ENCODE peak calls at places on chromosomes 11 and 22, in ten cellular contexts. One of them, this sample, is unnamed.

GRCh38 chr11:110121204-110121603 is 28.0 kb downstream of the ZC3H12C start:
- DNase-seq in stomach: no peak
- DNase-seq in prostate gland: no peak
- DNase-seq in SK-N-SH: no peak
- DNase-seq in breast epithelium: no peak
- DNase-seq in endothelial cell of umbilical vein: peak
- DNase-seq in HCT116: no peak
- DNase-seq in SK-N-MC: no peak
- DNase-seq in transverse colon: no peak
- DNase-seq in sigmoid colon: no peak
- DNase-seq in this sample: no peak

GRCh38 chr11:72775288-72776110 is 18.3 kb downstream of the STARD10 start:
- DNase-seq in stomach: no peak
- DNase-seq in prostate gland: no peak
- DNase-seq in SK-N-SH: no peak
- DNase-seq in breast epithelium: no peak
- DNase-seq in endothelial cell of umbilical vein: no peak
- DNase-seq in HCT116: no peak
- DNase-seq in SK-N-MC: no peak
- DNase-seq in transverse colon: no peak
- DNase-seq in sigmoid colon: no peak
- DNase-seq in this sample: no peak

GRCh38 chr11:25981998-25982397 is 349.9 kb upstream of the ANO3 start:
- DNase-seq in stomach: no peak
- DNase-seq in prostate gland: no peak
- DNase-seq in SK-N-SH: peak
- DNase-seq in breast epithelium: no peak
- DNase-seq in endothelial cell of umbilical vein: peak
- DNase-seq in HCT116: no peak
- DNase-seq in SK-N-MC: peak
- DNase-seq in transverse colon: no peak
- DNase-seq in sigmoid colon: no peak
- DNase-seq in this sample: no peak

GRCh38 chr11:87006035-87006434 is 31.7 kb upstream of the TMEM135 start:
- DNase-seq in stomach: no peak
- DNase-seq in prostate gland: no peak
- DNase-seq in SK-N-SH: no peak
- DNase-seq in breast epithelium: no peak
- DNase-seq in endothelial cell of umbilical vein: no peak
- DNase-seq in HCT116: no peak
- DNase-seq in SK-N-MC: no peak
- DNase-seq in transverse colon: no peak
- DNase-seq in sigmoid colon: no peak
- DNase-seq in this sample: no peak

GRCh38 chr11:120031612-120032600 is 106.0 kb downstream of the TRIM29 start:
- DNase-seq in stomach: no peak
- DNase-seq in prostate gland: no peak
- DNase-seq in SK-N-SH: no peak
- DNase-seq in breast epithelium: no peak
- DNase-seq in endothelial cell of umbilical vein: no peak
- DNase-seq in HCT116: no peak
- DNase-seq in SK-N-MC: no peak
- DNase-seq in transverse colon: no peak
- DNase-seq in sigmoid colon: no peak
- DNase-seq in this sample: no peak

GRCh38 chr22:39349967-39350802 is at the start of gene SYNGR1:
- DNase-seq in stomach: peak
- DNase-seq in prostate gland: no peak
- DNase-seq in SK-N-SH: peak
- DNase-seq in breast epithelium: no peak
- DNase-seq in endothelial cell of umbilical vein: no peak
- DNase-seq in HCT116: no peak
- DNase-seq in SK-N-MC: no peak
- DNase-seq in transverse colon: no peak
- DNase-seq in sigmoid colon: no peak
- DNase-seq in this sample: peak

GRCh38 chr11:76606102-76606793 is 64.3 kb downstream of the LRRC32 start:
- DNase-seq in stomach: no peak
- DNase-seq in prostate gland: no peak
- DNase-seq in SK-N-SH: peak
- DNase-seq in breast epithelium: peak
- DNase-seq in endothelial cell of umbilical vein: no peak
- DNase-seq in HCT116: no peak
- DNase-seq in SK-N-MC: no peak
- DNase-seq in transverse colon: no peak
- DNase-seq in sigmoid colon: no peak
- DNase-seq in this sample: no peak

GRCh38 chr22:24994070-24994763 is 41.7 kb downstream of the KIAA1671 start:
- DNase-seq in stomach: peak
- DNase-seq in prostate gland: no peak
- DNase-seq in SK-N-SH: no peak
- DNase-seq in breast epithelium: peak
- DNase-seq in endothelial cell of umbilical vein: no peak
- DNase-seq in HCT116: peak
- DNase-seq in SK-N-MC: no peak
- DNase-seq in transverse colon: peak
- DNase-seq in sigmoid colon: no peak
- DNase-seq in this sample: no peak

GRCh38 chr11:73315288-73316020 is 7.4 kb downstream of the ARHGEF17 start:
- DNase-seq in stomach: no peak
- DNase-seq in prostate gland: no peak
- DNase-seq in SK-N-SH: no peak
- DNase-seq in breast epithelium: no peak
- DNase-seq in endothelial cell of umbilical vein: no peak
- DNase-seq in HCT116: no peak
- DNase-seq in SK-N-MC: no peak
- DNase-seq in transverse colon: no peak
- DNase-seq in sigmoid colon: peak
- DNase-seq in this sample: no peak

GRCh38 chr11:6548121-6548520 is 51.0 kb downstream of the DNHD1 start:
- DNase-seq in stomach: no peak
- DNase-seq in prostate gland: no peak
- DNase-seq in SK-N-SH: no peak
- DNase-seq in breast epithelium: no peak
- DNase-seq in endothelial cell of umbilical vein: no peak
- DNase-seq in HCT116: no peak
- DNase-seq in SK-N-MC: no peak
- DNase-seq in transverse colon: no peak
- DNase-seq in sigmoid colon: no peak
- DNase-seq in this sample: no peak

DNA sequence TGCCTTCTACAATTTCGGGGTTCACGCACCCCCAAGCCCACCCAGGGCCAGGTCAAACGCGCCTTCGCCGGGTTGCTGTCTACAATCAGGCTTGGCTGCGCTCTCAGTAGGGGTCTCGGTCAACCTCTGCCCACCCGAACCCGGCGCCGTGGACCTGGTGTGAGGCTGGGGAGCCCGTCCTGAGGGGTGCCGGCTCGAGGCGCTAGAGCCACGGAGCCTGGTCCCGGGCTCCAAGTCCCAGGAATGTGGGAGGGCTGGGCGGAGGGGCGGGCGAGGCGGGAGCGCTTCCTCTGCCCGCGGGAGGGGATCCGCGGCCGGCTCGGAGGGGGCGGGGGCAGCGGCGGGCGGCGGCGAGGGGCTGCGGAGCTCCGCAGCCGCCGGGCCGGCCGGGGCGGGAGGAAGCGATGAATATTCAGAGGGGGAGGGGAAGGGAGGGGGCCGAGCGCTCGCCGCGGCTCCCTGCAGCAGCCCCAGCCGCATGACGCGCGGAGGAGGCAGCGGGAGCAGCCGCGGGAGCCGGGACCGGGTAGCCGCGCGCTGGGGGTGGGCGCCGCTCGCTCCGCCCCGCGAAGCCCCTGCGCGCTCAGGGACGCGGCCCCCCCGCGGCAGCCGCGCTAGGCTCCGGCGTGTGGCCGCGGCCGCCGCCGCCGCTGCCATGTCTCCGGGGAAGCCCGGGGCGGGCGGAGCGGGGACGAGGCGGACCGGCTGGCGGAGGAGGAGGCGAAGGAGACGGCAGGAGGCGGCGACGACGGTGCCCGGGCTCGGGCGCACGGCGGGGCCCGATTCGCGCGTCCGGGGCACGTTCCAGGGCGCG is at the start of gene PTPRJ:
- DNase-seq in stomach: peak
- DNase-seq in prostate gland: peak
- DNase-seq in SK-N-SH: peak
- DNase-seq in breast epithelium: peak
- DNase-seq in endothelial cell of umbilical vein: peak
- DNase-seq in HCT116: no peak
- DNase-seq in SK-N-MC: no peak
- DNase-seq in transverse colon: peak
- DNase-seq in sigmoid colon: peak
- DNase-seq in this sample: peak
- TF ChIP-seq POLR2AphosphoS5 in stomach: no peak
- TF ChIP-seq POLR2AphosphoS5 in prostate gland: no peak
- TF ChIP-seq POLR2AphosphoS5 in SK-N-SH: peak
- TF ChIP-seq POLR2AphosphoS5 in breast epithelium: no peak
- TF ChIP-seq POLR2AphosphoS5 in endothelial cell of umbilical vein: peak
- TF ChIP-seq POLR2AphosphoS5 in HCT116: peak
- TF ChIP-seq POLR2AphosphoS5 in SK-N-MC: no peak
- TF ChIP-seq POLR2AphosphoS5 in transverse colon: no peak
- TF ChIP-seq POLR2AphosphoS5 in sigmoid colon: peak
- TF ChIP-seq POLR2AphosphoS5 in this sample: peak

DNA sequence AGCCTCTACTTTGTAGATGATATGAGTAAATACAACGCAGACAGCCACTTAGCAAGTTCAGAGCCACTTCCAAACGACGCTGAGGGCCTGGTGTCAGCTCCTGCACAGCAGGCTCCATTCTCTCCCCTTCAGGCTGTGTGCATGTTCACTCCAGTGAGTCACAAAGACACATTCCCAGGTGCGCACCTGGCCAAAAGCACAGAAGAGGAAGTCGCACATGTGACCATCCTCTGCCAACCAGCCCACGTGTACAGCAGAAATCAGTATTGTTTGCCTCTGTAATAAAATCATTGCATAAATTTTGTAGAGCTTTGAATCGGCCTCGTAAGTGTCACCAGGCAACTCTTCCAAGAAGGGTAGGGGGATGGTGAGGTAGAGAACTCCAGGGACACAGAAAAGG is 19.5 kb upstream of the TPH1 start:
- DNase-seq in stomach: no peak
- DNase-seq in prostate gland: peak
- DNase-seq in SK-N-SH: no peak
- DNase-seq in breast epithelium: peak
- DNase-seq in endothelial cell of umbilical vein: no peak
- DNase-seq in HCT116: no peak
- DNase-seq in SK-N-MC: no peak
- DNase-seq in transverse colon: peak
- DNase-seq in sigmoid colon: no peak
- DNase-seq in this sample: peak
- H3K27ac ChIP-seq in stomach: no peak
- H3K27ac ChIP-seq in prostate gland: no peak
- H3K27ac ChIP-seq in SK-N-SH: no peak
- H3K27ac ChIP-seq in breast epithelium: no peak
- H3K27ac ChIP-seq in endothelial cell of umbilical vein: no peak
- H3K27ac ChIP-seq in HCT116: no peak
- H3K27ac ChIP-seq in SK-N-MC: no peak
- H3K27ac ChIP-seq in transverse colon: no peak
- H3K27ac ChIP-seq in sigmoid colon: no peak
- H3K27ac ChIP-seq in this sample: no peak

DNA sequence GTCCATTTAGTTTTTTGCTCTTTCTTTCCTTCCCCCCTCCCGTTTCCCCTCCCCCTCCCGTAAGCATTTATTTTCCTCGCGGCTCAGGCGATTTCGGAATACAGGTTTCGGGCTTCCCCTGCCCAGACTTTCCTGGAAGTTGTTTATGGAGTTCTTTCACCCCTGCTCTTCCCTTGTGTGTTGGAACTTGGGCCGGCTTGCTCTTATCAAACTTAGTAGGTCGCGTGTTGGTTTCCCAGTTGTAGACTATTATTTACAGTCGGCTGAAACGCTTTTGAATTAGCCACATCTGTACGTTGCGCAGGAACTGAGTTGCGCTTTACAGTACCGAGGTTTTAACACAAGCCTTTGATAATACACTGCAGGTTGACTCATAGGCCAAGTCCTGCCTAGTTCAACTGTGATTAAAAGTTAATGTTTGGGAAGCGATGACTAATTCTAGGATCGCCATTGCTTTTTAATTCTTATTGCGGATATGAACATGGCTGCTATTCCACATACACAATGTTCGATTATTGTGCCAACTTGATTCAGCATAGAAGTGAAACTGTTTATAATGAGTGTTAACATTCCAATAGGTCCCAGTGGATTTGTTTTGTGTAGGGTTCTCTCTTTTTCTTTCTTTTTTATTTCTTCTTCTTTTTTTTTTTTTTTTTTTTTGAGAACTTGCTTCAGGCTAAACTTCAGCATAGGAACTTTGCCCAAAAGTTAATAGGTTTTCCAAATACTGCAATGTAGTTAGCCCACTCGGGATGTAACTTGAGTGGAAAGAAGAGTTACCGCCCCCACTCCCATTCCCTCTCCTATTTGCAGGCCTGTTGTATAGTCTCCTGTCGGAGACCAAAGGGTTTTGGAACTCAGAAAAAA is 1.8 kb downstream of the YAP1 start:
- DNase-seq in stomach: peak
- DNase-seq in prostate gland: peak
- DNase-seq in SK-N-SH: no peak
- DNase-seq in breast epithelium: no peak
- DNase-seq in endothelial cell of umbilical vein: peak
- DNase-seq in HCT116: peak
- DNase-seq in SK-N-MC: no peak
- DNase-seq in transverse colon: peak
- DNase-seq in sigmoid colon: peak
- DNase-seq in this sample: no peak
- TF ChIP-seq POLR2AphosphoS5 in stomach: no peak
- TF ChIP-seq POLR2AphosphoS5 in prostate gland: peak
- TF ChIP-seq POLR2AphosphoS5 in SK-N-SH: no peak
- TF ChIP-seq POLR2AphosphoS5 in breast epithelium: peak
- TF ChIP-seq POLR2AphosphoS5 in endothelial cell of umbilical vein: no peak
- TF ChIP-seq POLR2AphosphoS5 in HCT116: no peak
- TF ChIP-seq POLR2AphosphoS5 in SK-N-MC: no peak
- TF ChIP-seq POLR2AphosphoS5 in transverse colon: no peak
- TF ChIP-seq POLR2AphosphoS5 in sigmoid colon: peak
- TF ChIP-seq POLR2AphosphoS5 in this sample: no peak

DNA sequence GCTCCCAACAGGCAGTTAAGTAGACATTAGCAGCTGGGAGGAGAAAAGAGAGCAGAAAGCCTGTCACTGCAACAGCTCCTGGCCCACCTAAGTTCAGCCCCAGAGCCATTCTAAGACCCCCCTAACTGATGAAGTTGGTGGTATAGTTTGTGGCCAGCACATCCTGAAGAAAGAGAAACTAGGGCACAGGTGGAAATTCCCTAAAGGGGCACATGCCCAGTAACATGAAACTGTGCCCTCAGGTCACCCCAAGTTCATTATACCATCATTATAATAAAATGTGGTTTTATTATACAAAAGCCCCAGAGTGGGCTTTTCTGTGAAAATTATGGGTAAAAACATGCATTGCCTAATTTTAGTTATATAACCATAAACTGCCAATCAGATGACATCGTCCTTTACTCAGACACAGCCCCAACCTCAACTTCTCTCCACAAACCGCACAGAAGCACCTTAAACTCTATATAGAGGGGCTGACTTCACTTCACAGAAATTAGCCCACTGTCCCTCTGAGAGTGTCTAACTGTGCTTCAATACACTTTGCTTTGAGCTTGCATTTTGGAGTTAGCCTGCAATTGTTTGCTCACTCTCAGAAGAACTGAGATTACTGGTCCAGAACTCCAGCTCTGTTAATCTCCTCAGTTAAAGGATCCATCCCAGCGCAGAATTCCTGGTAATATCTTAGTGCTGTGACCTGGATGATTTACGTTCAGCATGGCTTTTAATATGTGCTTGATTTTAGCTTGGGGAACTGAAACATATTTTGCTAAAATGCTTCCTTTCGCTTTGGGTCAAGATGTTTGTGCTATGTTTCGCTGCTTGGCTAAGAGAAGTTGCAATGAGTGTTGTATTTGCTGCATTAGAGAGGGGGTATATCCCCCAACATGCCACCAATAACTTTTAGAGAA is 1.8 kb upstream of the APOL3 start:
- DNase-seq in stomach: no peak
- DNase-seq in prostate gland: no peak
- DNase-seq in SK-N-SH: no peak
- DNase-seq in breast epithelium: no peak
- DNase-seq in endothelial cell of umbilical vein: no peak
- DNase-seq in HCT116: no peak
- DNase-seq in SK-N-MC: no peak
- DNase-seq in transverse colon: no peak
- DNase-seq in sigmoid colon: no peak
- DNase-seq in this sample: no peak
- H3K27ac ChIP-seq in stomach: peak
- H3K27ac ChIP-seq in prostate gland: no peak
- H3K27ac ChIP-seq in SK-N-SH: no peak
- H3K27ac ChIP-seq in breast epithelium: peak
- H3K27ac ChIP-seq in endothelial cell of umbilical vein: no peak
- H3K27ac ChIP-seq in HCT116: no peak
- H3K27ac ChIP-seq in SK-N-MC: no peak
- H3K27ac ChIP-seq in transverse colon: peak
- H3K27ac ChIP-seq in sigmoid colon: peak
- H3K27ac ChIP-seq in this sample: peak